ENCODE peak calls at places on chromosomes 1 and 21, in four cellular contexts. A is hypothalamus, V is HFFc6, X is NCI-H524. O is an unnamed sample.

GRCh38 chr1:170168263-170168662 is 22.5 kb downstream of the NTMT2 start:
- DNase-seq in V (peak; percentile 29), X (no peak), A (no peak), O (no peak)

GRCh38 chr1:177278626-177279390 is 108.0 kb downstream of the BRINP2 start:
- DNase-seq in A (no peak), V (no peak), X (peak; percentile 3), O (no peak)

GRCh38 chr1:232317336-232317735 is 312.6 kb downstream of the SIPA1L2 start:
- DNase-seq in A (no peak), X (no peak), V (no peak), O (no peak)

GRCh38 chr1:92411511-92411910 is 75.2 kb downstream of the GFI1 start:
- DNase-seq in X (peak; percentile 4), A (no peak), V (peak; percentile 70), O (no peak)

GRCh38 chr1:161166669-161167548 is 683 bp downstream of the PPOX start:
- DNase-seq in X (peak; percentile 33), V (peak; percentile 20), A (no peak), O (no peak)

GRCh38 chr1:236059011-236059410 is 5.9 kb downstream of the NID1 start:
- DNase-seq in V (no peak), X (no peak), A (no peak), O (no peak)

GRCh38 chr1:79052829-79053449 is 46.4 kb upstream of the ADGRL4 start:
- DNase-seq in V (no peak), X (no peak), A (no peak), O (no peak)

GRCh38 chr1:16013220-16013907 is 4.5 kb downstream of the HSPB7 start:
- DNase-seq in X (no peak), V (peak; percentile 49), A (no peak), O (no peak)

GRCh38 chr1:20233866-20234265 is 47.5 kb upstream of the PLA2G2C start:
- DNase-seq in A (peak; percentile 58), X (peak; percentile 71), V (no peak), O (no peak)

GRCh38 chr21:41254090-41254700 is 62.4 kb upstream of the FAM3B start:
- DNase-seq in V (no peak), A (no peak), X (no peak), O (no peak)

GRCh38 chr1:15220024-15220392 is 27.0 kb upstream of the FHAD1 start:
- DNase-seq in X (no peak), V (no peak), A (no peak), O (no peak)